ENCODE peak calls at places on chromosome 21, in ten cellular contexts. U is fibroblast of mammary gland, N is lower leg skin, C is HCT116, E is brain microvascular endothelial cell, T is cardiac fibroblast, L is ovary, K is MM.1S, W is tibial artery, O is heart right ventricle. Q is an unnamed sample.

GRCh38 chr21:16592399-16592798 is 862.6 kb downstream of the USP25 start:
- DNase-seq in U (peak; percentile 21), E (no peak), N (no peak), W (no peak), O (no peak), T (peak; percentile 9), K (no peak), L (no peak), C (no peak), Q (no peak)

GRCh38 chr21:16011719-16012118 is 281.9 kb downstream of the USP25 start:
- DNase-seq in C (no peak), N (no peak), U (no peak), W (no peak), E (no peak), K (no peak), L (no peak), O (no peak), T (no peak), Q (no peak)

GRCh38 chr21:29384608-29385359 is 86.1 kb downstream of the BACH1 start:
- DNase-seq in K (no peak), W (no peak), E (no peak), C (no peak), L (no peak), O (no peak), N (no peak), T (no peak), U (no peak), Q (no peak)

GRCh38 chr21:44329086-44329889 is 9.9 kb downstream of the CFAP410 start:
- DNase-seq in K (no peak), E (no peak), L (no peak), W (no peak), O (no peak), C (no peak), N (no peak), T (no peak), U (no peak), Q (no peak)

GRCh38 chr21:42317826-42318746 is 2.9 kb upstream of the TFF3 start:
- DNase-seq in N (no peak), W (no peak), T (no peak), O (no peak), K (no peak), L (no peak), E (no peak), U (no peak), C (no peak), Q (no peak)

GRCh38 chr21:36661511-36662309 is 37.2 kb upstream of the SIM2 start:
- DNase-seq in N (no peak), U (peak; percentile 39), K (no peak), T (peak; percentile 55), O (no peak), W (no peak), C (peak; percentile 24), E (peak; percentile 35), L (no peak), Q (no peak)

GRCh38 chr21:31559368-31560119 is 99.9 kb upstream of the SOD1 start:
- DNase-seq in T (peak; percentile 90), L (peak; percentile 87), K (peak; percentile 99), N (peak; percentile 79), E (peak; percentile 96), U (peak; percentile 91), C (peak; percentile 86), O (peak; percentile 92), W (peak; percentile 64), Q (peak; percentile 84)

GRCh38 chr21:45403825-45404725 is 890 bp upstream of the COL18A1 start:
- DNase-seq in N (peak; percentile 40), U (peak; percentile 58), T (peak; percentile 29), O (peak; percentile 62), W (peak; percentile 76), E (no peak), K (no peak), C (no peak), L (peak; percentile 84), Q (no peak)

GRCh38 chr21:36504067-36505058 is 24.4 kb upstream of the CLDN14 start:
- DNase-seq in E (peak; percentile 45), T (peak; percentile 81), U (peak; percentile 65), L (peak; percentile 47), O (no peak), C (peak; percentile 34), K (peak; percentile 78), W (no peak), N (peak; percentile 28), Q (no peak)

GRCh38 chr21:45309541-45310381 is 22.1 kb upstream of the POFUT2 start:
- DNase-seq in T (no peak), W (no peak), K (no peak), L (peak; percentile 55), E (no peak), C (no peak), U (no peak), N (no peak), O (peak; percentile 35), Q (no peak)

GRCh38 chr21:44914176-44914874 is 6.4 kb downstream of the ITGB2 start:
- DNase-seq in N (no peak), O (no peak), E (no peak), T (no peak), L (no peak), U (no peak), K (no peak), C (no peak), W (no peak), Q (peak; percentile 54)

GRCh38 chr21:17386498-17386897 is 126.3 kb upstream of the CXADR start:
- DNase-seq in E (no peak), N (no peak), W (no peak), C (no peak), K (no peak), L (no peak), T (no peak), O (no peak), U (no peak), Q (no peak)

GRCh38 chr21:34558166-34558565 is 46.2 kb upstream of the KCNE1 start:
- DNase-seq in T (no peak), K (no peak), L (no peak), E (no peak), U (no peak), C (no peak), N (no peak), W (no peak), O (no peak), Q (no peak)

GRCh38 chr21:44365967-44366585 is 12.7 kb downstream of the TRPM2 start:
- DNase-seq in O (no peak), W (no peak), N (no peak), K (no peak), U (no peak), E (no peak), L (no peak), T (no peak), C (no peak), Q (no peak)

GRCh38 chr21:35664683-35665082 is 395.6 kb downstream of the SETD4 start:
- DNase-seq in C (peak; percentile 22), T (no peak), O (no peak), W (no peak), N (no peak), E (no peak), K (no peak), L (no peak), U (no peak), Q (no peak)

GRCh38 chr21:45457832-45458172 is 52.8 kb downstream of the COL18A1 start:
- DNase-seq in O (peak; percentile 12), K (no peak), C (no peak), U (no peak), L (no peak), T (no peak), N (no peak), E (no peak), W (no peak), Q (no peak)

GRCh38 chr21:42513985-42514882 is 582 bp downstream of the SLC37A1 start:
- DNase-seq in W (peak; percentile 42), U (no peak), O (peak; percentile 64), E (no peak), C (no peak), L (no peak), T (peak; percentile 36), N (no peak), K (no peak), Q (no peak)

GRCh38 chr21:31623664-31624063 is 35.8 kb upstream of the SOD1 start:
- DNase-seq in K (no peak), C (no peak), U (no peak), O (no peak), W (no peak), T (no peak), E (no peak), L (no peak), N (no peak), Q (no peak)

GRCh38 chr21:30779269-30779668 is 24.0 kb upstream of the KRTAP21-1 start:
- DNase-seq in O (no peak), N (no peak), E (no peak), K (no peak), W (no peak), T (no peak), C (no peak), L (no peak), U (no peak), Q (no peak)

GRCh38 chr21:26881504-26882228 is 36.5 kb upstream of the ADAMTS1 start:
- DNase-seq in L (no peak), U (peak; percentile 57), N (no peak), E (no peak), W (no peak), C (no peak), K (no peak), T (peak; percentile 68), O (no peak), Q (no peak)
- TF ChIP-seq CTCF in L (no peak), U (peak; percentile 43), N (no peak), E (no peak), W (peak; percentile 28), C (no peak), K (peak; percentile 21), T (peak; percentile 29), O (peak; percentile 44), Q (no peak)

DNA sequence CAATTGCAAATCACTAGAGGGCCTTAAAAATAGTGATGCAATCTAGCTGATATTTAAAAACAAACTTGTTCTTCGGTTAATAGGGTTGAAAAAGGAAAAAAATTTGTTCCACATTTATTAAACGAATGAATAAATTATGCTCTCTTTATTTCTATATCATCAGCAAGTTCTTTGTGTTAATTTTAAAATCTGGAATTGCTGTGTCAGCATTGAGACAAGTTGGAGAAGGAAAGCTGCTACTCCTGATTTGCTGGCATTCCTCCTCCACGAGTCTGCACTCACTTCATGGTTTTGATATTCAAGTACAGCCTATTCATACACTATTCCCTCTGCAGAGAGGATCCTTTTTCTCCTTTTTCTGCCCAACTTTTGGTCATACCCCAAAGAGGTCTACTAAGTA is 117.6 kb downstream of the MRPL39 start:
- DNase-seq in N (no peak), E (no peak), L (no peak), C (no peak), O (no peak), K (no peak), U (no peak), T (no peak), W (no peak), Q (no peak)
- H3K4me3 ChIP-seq in N (no peak overlapping the region), E (no peak overlapping the region), L (no peak overlapping the region), C (no peak overlapping the region), O (no peak overlapping the region), K (no peak overlapping the region), U (no peak overlapping the region), T (no peak overlapping the region), W (no peak overlapping the region), Q (no peak overlapping the region)

GRCh38 chr21:39445339-39446269 is at the start of gene LCA5L:
- DNase-seq in K (peak; percentile 99), N (peak; percentile 84), W (peak; percentile 86), E (peak; percentile 81), U (peak; percentile 84), T (peak; percentile 93), O (peak; percentile 96), L (peak; percentile 88), C (peak; percentile 70), Q (peak; percentile 91)
- TF ChIP-seq CTCF in K (peak; percentile 21), N (no peak), W (no peak), E (peak; percentile 35), U (no peak), T (peak; percentile 29), O (peak; percentile 25), L (no peak), C (no peak), Q (no peak)

GRCh38 chr21:33139084-33139483 is 69.1 kb downstream of the OLIG1 start:
- DNase-seq in W (no peak), U (no peak), K (no peak), N (no peak), C (no peak), L (no peak), O (no peak), E (no peak), T (no peak), Q (no peak)
- H3K4me3 ChIP-seq in W (no peak overlapping the region), U (no peak overlapping the region), K (no peak overlapping the region), N (no peak overlapping the region), C (no peak overlapping the region), L (no peak overlapping the region), O (no peak overlapping the region), E (no peak overlapping the region), T (no peak overlapping the region), Q (no peak overlapping the region)